ENCODE peak calls at places on chromosomes 6 and 20, in seven cellular contexts. U is upper lobe of left lung, A is heart right ventricle, W is fibroblast of lung, M is hepatocyte, K is lower lobe of right lung, G is AG04450. F is an unnamed sample.
A peak's percentile ranks its signal among the peaks of the same experiment; 100 is the strongest.

GRCh38 chr20:34538671-34539123 is 19.8 kb upstream of the MAP1LC3A start:
- DNase-seq in U (no peak), A (peak; percentile 49), W (no peak), M (peak; percentile 62), K (peak; percentile 69), G (no peak), F (no peak)

GRCh38 chr6:55836481-55836880 is 38.9 kb downstream of the BMP5 start:
- DNase-seq in U (no peak), A (no peak), W (no peak), M (peak; percentile 30), K (no peak), G (no peak), F (no peak)

GRCh38 chr6:19209202-19209601 is 628.0 kb upstream of the ID4 start:
- DNase-seq in U (no peak), A (no peak), W (no peak), M (no peak), K (no peak), G (no peak), F (no peak)

GRCh38 chr6:36599791-36600209 is 5.6 kb downstream of the SRSF3 start:
- DNase-seq in U (no peak), A (peak; percentile 44), W (peak; percentile 65), M (peak; percentile 40), K (peak; percentile 56), G (no peak), F (no peak)

GRCh38 chr20:4472906-4473305 is 248.8 kb upstream of the PRND start:
- DNase-seq in U (no peak), A (no peak), W (peak; percentile 20), M (no peak), K (no peak), G (no peak), F (no peak)

GRCh38 chr6:34036357-34037069 is 109.4 kb downstream of the GRM4 start:
- DNase-seq in U (no peak), A (no peak), W (no peak), M (no peak), K (no peak), G (no peak), F (no peak)

GRCh38 chr6:81480139-81480538 is 272.3 kb downstream of the TENT5A start:
- DNase-seq in U (no peak), A (no peak), W (peak; percentile 58), M (peak; percentile 7), K (no peak), G (no peak), F (peak; percentile 18)

GRCh38 chr6:107009499-107009898 is 18.5 kb upstream of the MTRES1 start:
- DNase-seq in U (no peak), A (no peak), W (no peak), M (no peak), K (no peak), G (no peak), F (no peak)

GRCh38 chr6:4812068-4812467 is 35.9 kb downstream of the CDYL start:
- DNase-seq in U (no peak), A (no peak), W (peak; percentile 51), M (no peak), K (no peak), G (no peak), F (no peak)
- H3K27ac ChIP-seq in U (no peak overlapping the region), A (no peak overlapping the region), W (no peak overlapping the region), M (no peak overlapping the region), K (no peak overlapping the region), G (no peak overlapping the region), F (peak overlapping the region; percentile 6)

DNA sequence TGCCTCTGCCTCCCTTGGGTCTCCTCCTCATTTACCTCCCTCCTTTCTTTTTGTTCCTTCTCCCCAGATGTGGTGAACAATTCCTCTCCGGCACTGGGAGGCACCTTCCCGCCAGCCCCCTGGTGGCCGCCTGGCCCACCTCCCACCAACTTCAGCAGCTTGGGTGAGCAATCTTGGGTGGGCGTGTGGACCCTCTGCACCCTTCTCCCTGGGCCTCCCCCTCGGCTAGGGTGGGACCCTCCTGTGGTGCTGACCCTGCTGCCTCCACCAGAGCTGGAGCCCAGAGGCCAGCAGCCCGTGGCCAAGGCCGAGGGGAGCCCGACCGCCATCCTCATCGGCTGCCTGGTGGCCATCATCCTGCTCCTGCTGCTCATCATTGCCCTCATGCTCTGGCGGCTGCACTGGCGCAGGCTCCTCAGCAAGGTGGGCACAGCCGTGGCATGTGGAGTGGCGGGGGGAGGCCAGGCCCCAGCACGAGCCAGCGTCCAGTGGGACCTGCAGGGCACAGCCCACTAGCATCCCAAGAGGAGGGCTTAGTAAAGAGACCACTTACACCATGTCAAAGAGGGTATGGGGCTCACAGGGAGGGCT is 8.8 kb downstream of the DDR1 start:
- DNase-seq in U (peak; percentile 76), A (no peak), W (no peak), M (no peak), K (no peak), G (no peak), F (no peak)
- H3K27ac ChIP-seq in U (no peak overlapping the region), A (no peak overlapping the region), W (no peak overlapping the region), M (no peak overlapping the region), K (no peak overlapping the region), G (no peak overlapping the region), F (no peak overlapping the region)

GRCh38 chr6:87483929-87484328 is 11.2 kb downstream of the SLC35A1 start:
- DNase-seq in U (no peak), A (peak; percentile 18), W (peak; percentile 67), M (peak; percentile 83), K (no peak), G (no peak), F (no peak)
- H3K27ac ChIP-seq in U (no peak overlapping the region), A (no peak overlapping the region), W (no peak overlapping the region), M (peak overlapping the region; percentile 87), K (no peak overlapping the region), G (no peak overlapping the region), F (peak overlapping the region; percentile 65)

GRCh38 chr6:31453259-31453658 is 44.7 kb upstream of the MICB start:
- DNase-seq in U (no peak), A (no peak), W (no peak), M (no peak), K (no peak), G (no peak), F (no peak)
- H3K27ac ChIP-seq in U (no peak overlapping the region), A (no peak overlapping the region), W (no peak overlapping the region), M (no peak overlapping the region), K (no peak overlapping the region), G (no peak overlapping the region), F (no peak overlapping the region)

GRCh38 chr6:135269399-135270005 is 88.4 kb downstream of the MYB start:
- DNase-seq in U (no peak), A (no peak), W (no peak), M (no peak), K (no peak), G (no peak), F (no peak)

GRCh38 chr6:135267085-135267484 is 86.0 kb downstream of the MYB start:
- DNase-seq in U (no peak), A (no peak), W (no peak), M (peak; percentile 18), K (no peak), G (no peak), F (no peak)

GRCh38 chr6:135268740-135269139 is 87.6 kb downstream of the MYB start:
- DNase-seq in U (no peak), A (no peak), W (no peak), M (no peak), K (no peak), G (no peak), F (no peak)

GRCh38 chr6:135266675-135267074 is 85.6 kb downstream of the MYB start:
- DNase-seq in U (no peak), A (no peak), W (no peak), M (no peak), K (no peak), G (no peak), F (no peak)

GRCh38 chr6:135268263-135268662 is 87.2 kb downstream of the MYB start:
- DNase-seq in U (no peak), A (no peak), W (no peak), M (no peak), K (no peak), G (no peak), F (no peak)
- H3K27ac ChIP-seq in U (no peak overlapping the region), A (no peak overlapping the region), W (no peak overlapping the region), M (no peak overlapping the region), K (no peak overlapping the region), G (no peak overlapping the region), F (no peak overlapping the region)

DNA sequence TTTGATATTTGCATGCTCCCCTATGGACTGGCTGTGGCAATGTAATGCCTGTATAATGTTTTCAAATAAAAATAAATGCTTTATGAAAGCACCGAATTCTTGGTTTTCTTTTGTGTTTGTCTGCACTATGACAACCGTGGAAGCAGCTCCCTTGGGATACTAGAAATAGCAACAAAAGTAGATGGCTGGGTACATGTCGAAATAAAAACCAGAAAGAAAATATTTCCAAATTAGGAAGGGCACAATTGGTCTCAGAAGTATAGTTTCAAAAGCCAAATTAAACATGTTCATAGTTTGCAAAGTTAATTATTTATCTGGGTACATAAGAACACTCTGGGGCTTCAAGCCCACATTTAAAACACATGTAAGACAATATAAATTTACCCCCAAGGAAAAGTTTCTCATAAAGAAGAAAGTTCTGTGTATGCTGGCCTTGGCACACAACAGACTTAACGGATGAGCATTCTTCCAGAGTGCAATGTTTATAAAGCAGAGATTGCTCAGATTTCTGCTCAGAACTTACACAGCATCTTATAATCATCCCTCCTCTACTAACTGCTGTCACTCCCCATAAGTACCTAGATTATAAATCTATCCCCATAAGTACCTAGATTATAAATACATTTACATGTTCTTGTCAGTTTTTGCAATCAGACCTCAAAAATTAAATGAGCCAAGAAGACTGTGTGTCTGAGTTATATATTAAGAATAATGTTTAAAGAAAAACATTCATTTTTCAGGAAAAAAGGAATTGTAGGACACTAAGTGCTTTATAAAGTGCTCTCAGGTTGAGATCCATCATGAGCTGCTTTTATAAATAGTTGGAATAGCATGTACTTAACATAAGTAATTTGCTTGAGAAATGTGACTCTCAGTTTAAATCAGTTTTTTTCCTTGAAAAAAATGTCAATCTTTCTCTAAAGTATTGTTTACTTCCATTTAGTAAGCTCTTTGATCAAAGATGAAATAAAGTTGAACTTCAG is 230.2 kb upstream of the PLN start:
- DNase-seq in U (no peak), A (no peak), W (peak; percentile 19), M (no peak), K (no peak), G (no peak), F (no peak)
- H3K27ac ChIP-seq in U (peak overlapping the region; percentile 35), A (peak overlapping the region; percentile 34), W (peak overlapping the region; percentile 39), M (no peak overlapping the region), K (peak overlapping the region; percentile 70), G (no peak overlapping the region), F (no peak overlapping the region)

DNA sequence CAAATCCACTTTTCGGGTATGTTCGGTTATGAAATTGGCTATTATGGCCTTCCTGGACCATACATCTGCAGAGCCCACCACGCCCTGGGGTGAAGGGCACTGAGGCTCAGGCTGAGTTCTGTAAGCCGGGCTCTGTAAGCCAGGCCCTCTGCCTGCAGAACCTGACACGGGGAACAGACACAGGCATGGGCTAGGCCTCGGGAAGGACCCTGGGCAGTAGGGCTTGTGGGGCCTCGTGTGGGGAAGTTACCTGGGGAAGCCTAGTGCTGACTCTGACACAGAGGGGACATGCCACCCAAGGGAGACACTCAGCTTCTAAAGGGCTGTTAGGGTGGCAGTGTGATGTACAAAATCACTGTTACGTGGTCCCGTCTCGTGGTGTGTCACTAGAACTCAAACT is 23.4 kb upstream of the TCFL5 start:
- DNase-seq in U (no peak), A (no peak), W (no peak), M (no peak), K (no peak), G (no peak), F (no peak)
- H3K27ac ChIP-seq in U (no peak overlapping the region), A (no peak overlapping the region), W (no peak overlapping the region), M (no peak overlapping the region), K (no peak overlapping the region), G (no peak overlapping the region), F (no peak overlapping the region)

F was measured in epithelial cell of prostate.